ENCODE peak calls at places on chromosomes 4 and X, in nine cellular contexts. A, C, U, G, L, Z, M, E and W are unnamed samples.

GRCh38 chr4:73844352-73844751 is 7.9 kb downstream of the CXCL6 start:
- DNase-seq in A (no peak), U (peak; percentile 81), L (no peak), E (no peak), G (no peak), C (no peak), M (peak; percentile 62), Z (no peak), W (no peak)

GRCh38 chrX:21126661-21127060 is 247.6 kb upstream of the CNKSR2 start:
- DNase-seq in Z (no peak), A (no peak), C (no peak), U (no peak), M (no peak), L (no peak), E (no peak), G (no peak), W (no peak)

GRCh38 chr4:3287271-3287971 is 5.4 kb upstream of the RGS12 start:
- DNase-seq in L (no peak), E (no peak), M (no peak), C (peak; percentile 9), A (no peak), Z (no peak), U (no peak), G (no peak), W (no peak)

GRCh38 chr4:25158817-25159216 is 1.4 kb downstream of the SEPSECS start:
- DNase-seq in U (no peak), A (no peak), Z (no peak), E (no peak), G (no peak), L (no peak), M (no peak), C (no peak), W (no peak)

GRCh38 chr4:182826391-182826790 is 90.8 kb downstream of the DCTD start:
- DNase-seq in M (no peak), U (no peak), Z (no peak), L (no peak), C (no peak), G (no peak), E (no peak), A (no peak), W (no peak)

GRCh38 chr4:84384801-84385582 is 114.1 kb downstream of the NKX6-1 start:
- DNase-seq in A (no peak), L (no peak), U (no peak), C (no peak), E (no peak), M (no peak), G (no peak), Z (no peak), W (no peak)

GRCh38 chr4:7715251-7716014 is 224.2 kb downstream of the AFAP1 start:
- DNase-seq in M (no peak), U (no peak), L (no peak), E (no peak), Z (no peak), C (no peak), G (no peak), A (no peak), W (no peak)

GRCh38 chrX:76550016-76550415 is 122.5 kb downstream of the MAGEE1 start:
- DNase-seq in U (no peak), G (no peak), Z (no peak), L (no peak), A (no peak), C (no peak), M (no peak), E (no peak), W (no peak)

GRCh38 chr4:150206981-150207380 is 128.7 kb downstream of the DCLK2 start:
- DNase-seq in G (no peak), C (no peak), E (no peak), M (no peak), Z (no peak), U (no peak), L (no peak), A (no peak), W (no peak)

GRCh38 chrX:12953420-12953819 is 21.5 kb upstream of the TMSB4X start:
- DNase-seq in Z (no peak), A (no peak), M (no peak), C (no peak), L (no peak), G (no peak), U (no peak), E (no peak), W (no peak)

GRCh38 chrX:141314441-141314840 is 72.1 kb upstream of the SPANXC start:
- DNase-seq in E (no peak), C (no peak), Z (no peak), G (no peak), L (no peak), U (no peak), A (no peak), M (peak; percentile 2), W (no peak)

GRCh38 chr4:37470243-37470642 is 215.9 kb downstream of the RELL1 start:
- DNase-seq in E (no peak), G (no peak), Z (no peak), C (no peak), L (no peak), M (no peak), A (no peak), U (no peak), W (no peak)

GRCh38 chr4:6928067-6928466 is 18.4 kb downstream of the TBC1D14 start:
- DNase-seq in G (no peak), A (no peak), M (no peak), E (no peak), U (no peak), L (no peak), C (no peak), Z (no peak), W (no peak)

GRCh38 chr4:106062452-106062875 is 167.2 kb downstream of the NPNT start:
- DNase-seq in E (no peak), L (no peak), G (peak; percentile 62), Z (no peak), A (no peak), C (no peak), U (peak; percentile 56), M (peak; percentile 73), W (no peak)

GRCh38 chrX:44020693-44021092 is 47.5 kb upstream of the NDP start:
- DNase-seq in E (no peak), G (no peak), M (no peak), C (no peak), A (no peak), U (no peak), L (no peak), Z (no peak), W (no peak)

GRCh38 chr4:153465583-153465921 is 608 bp upstream of the TMEM131L start:
- DNase-seq in L (peak; percentile 45), Z (no peak), A (no peak), E (peak; percentile 6), M (peak; percentile 64), C (peak; percentile 49), G (peak; percentile 33), U (no peak), W (no peak)

GRCh38 chr4:5125326-5125725 is 74.0 kb downstream of the STK32B start:
- DNase-seq in G (no peak), E (no peak), C (no peak), Z (no peak), M (no peak), A (no peak), L (no peak), U (no peak), W (no peak)

GRCh38 chr4:3774253-3774883 is 8.2 kb downstream of the ADRA2C start:
- DNase-seq in L (no peak), Z (no peak), C (no peak), U (no peak), M (no peak), G (no peak), E (no peak), A (no peak), W (no peak)

GRCh38 chr4:121749225-121749624 is 15.7 kb downstream of the SMIM43 start:
- DNase-seq in C (no peak), E (no peak), L (no peak), M (no peak), U (no peak), Z (no peak), A (no peak), G (no peak), W (no peak)

GRCh38 chr4:102819588-102820365 is 7.6 kb downstream of the UBE2D3 start:
- DNase-seq in Z (no peak), L (no peak), E (no peak), A (no peak), M (no peak), C (no peak), U (no peak), G (no peak), W (no peak)

GRCh38 chrX:10158279-10158939 is 1.6 kb downstream of the CLCN4 start:
- DNase-seq in C (peak; percentile 35), G (peak; percentile 27), Z (no peak), M (no peak), E (no peak), L (peak; percentile 22), U (no peak), A (no peak), W (peak; percentile 35)

GRCh38 chr4:48380583-48381167 is 39.3 kb downstream of the SLAIN2 start:
- DNase-seq in C (no peak), E (no peak), Z (no peak), U (no peak), A (no peak), M (no peak), G (no peak), L (no peak), W (no peak)

GRCh38 chr4:8340721-8341680 is 71.4 kb downstream of the HTRA3 start:
- DNase-seq in U (no peak), C (peak; percentile 81), M (no peak), G (no peak), L (no peak), E (no peak), A (no peak), Z (no peak), W (peak; percentile 80)

GRCh38 chrX:70979136-70979762 is 48.4 kb upstream of the SLC7A3 start:
- DNase-seq in E (no peak), M (peak; percentile 47), A (no peak), L (peak; percentile 1), U (no peak), Z (no peak), C (no peak), G (peak; percentile 11), W (no peak)

GRCh38 chrX:2862404-2862803 is 33.7 kb downstream of the GYG2 start:
- DNase-seq in U (no peak), C (no peak), L (no peak), G (no peak), Z (no peak), A (no peak), M (no peak), E (no peak), W (no peak)

GRCh38 chr4:123120473-123120872 is 198.1 kb upstream of the NUDT6 start:
- DNase-seq in E (no peak), L (no peak), A (no peak), Z (no peak), G (no peak), M (peak; percentile 55), U (peak; percentile 62), C (no peak), W (no peak)

GRCh38 chrX:40157228-40158035 is 59.7 kb upstream of the BCOR start:
- DNase-seq in G (no peak), E (no peak), L (no peak), U (no peak), M (no peak), A (no peak), C (no peak), Z (no peak), W (no peak)

GRCh38 chr4:100306018-100306417 is 115.8 kb upstream of the DDIT4L start:
- DNase-seq in G (no peak), U (no peak), A (no peak), E (no peak), C (no peak), Z (no peak), L (no peak), M (no peak), W (no peak)